ENCODE peak calls at places on chromosomes 1 and 21, in six cellular contexts. One of them, this sample, is unnamed.

GRCh38 chr1:17686258-17686657 is 68.9 kb upstream of the ACTL8 start:
- DNase-seq in right lobe of liver: no peak
- DNase-seq in neural progenitor cell: no peak
- DNase-seq in GM23248: no peak
- DNase-seq in adrenal gland: peak; percentile 41
- DNase-seq in right cardiac atrium: no peak
- DNase-seq in this sample: no peak

GRCh38 chr1:6891781-6892579 is 106.7 kb downstream of the CAMTA1 start:
- DNase-seq in right lobe of liver: no peak
- DNase-seq in neural progenitor cell: no peak
- DNase-seq in GM23248: peak; percentile 23
- DNase-seq in adrenal gland: no peak
- DNase-seq in right cardiac atrium: no peak
- DNase-seq in this sample: no peak

GRCh38 chr1:26826261-26827201 is at the start of gene ZDHHC18:
- DNase-seq in right lobe of liver: peak; percentile 79
- DNase-seq in neural progenitor cell: peak; percentile 89
- DNase-seq in GM23248: peak; percentile 85
- DNase-seq in adrenal gland: peak; percentile 72
- DNase-seq in right cardiac atrium: peak; percentile 90
- DNase-seq in this sample: peak; percentile 82

GRCh38 chr1:93681549-93682412 is at the start of gene BCAR3:
- DNase-seq in right lobe of liver: peak; percentile 79
- DNase-seq in neural progenitor cell: peak; percentile 86
- DNase-seq in GM23248: peak; percentile 87
- DNase-seq in adrenal gland: peak; percentile 78
- DNase-seq in right cardiac atrium: peak; percentile 93
- DNase-seq in this sample: no peak

GRCh38 chr21:39020751-39021474 is 162.3 kb downstream of the PSMG1 start:
- DNase-seq in right lobe of liver: peak; percentile 70
- DNase-seq in neural progenitor cell: no peak
- DNase-seq in GM23248: peak; percentile 84
- DNase-seq in adrenal gland: no peak
- DNase-seq in right cardiac atrium: peak; percentile 63
- DNase-seq in this sample: no peak

GRCh38 chr1:110328274-110328673 is 10.9 kb upstream of the RBM15 start:
- DNase-seq in right lobe of liver: no peak
- DNase-seq in neural progenitor cell: no peak
- DNase-seq in GM23248: no peak
- DNase-seq in adrenal gland: no peak
- DNase-seq in right cardiac atrium: no peak
- DNase-seq in this sample: no peak

GRCh38 chr1:94060720-94061119 is 60.2 kb downstream of the ABCA4 start:
- DNase-seq in right lobe of liver: no peak
- DNase-seq in neural progenitor cell: no peak
- DNase-seq in GM23248: no peak
- DNase-seq in adrenal gland: no peak
- DNase-seq in right cardiac atrium: no peak
- DNase-seq in this sample: no peak

GRCh38 chr21:40622531-40622930 is 224.4 kb downstream of the DSCAM start:
- DNase-seq in right lobe of liver: no peak
- DNase-seq in neural progenitor cell: no peak
- DNase-seq in GM23248: no peak
- DNase-seq in adrenal gland: no peak
- DNase-seq in right cardiac atrium: no peak
- DNase-seq in this sample: no peak

GRCh38 chr1:203359010-203359571 is 8.2 kb upstream of the FMOD start:
- DNase-seq in right lobe of liver: no peak
- DNase-seq in neural progenitor cell: no peak
- DNase-seq in GM23248: peak; percentile 42
- DNase-seq in adrenal gland: no peak
- DNase-seq in right cardiac atrium: no peak
- DNase-seq in this sample: no peak

GRCh38 chr1:56831874-56832693 is 12.9 kb upstream of the FYB2 start:
- DNase-seq in right lobe of liver: peak; percentile 57
- DNase-seq in neural progenitor cell: peak; percentile 76
- DNase-seq in GM23248: peak; percentile 97
- DNase-seq in adrenal gland: peak; percentile 58
- DNase-seq in right cardiac atrium: peak; percentile 80
- DNase-seq in this sample: peak; percentile 55

GRCh38 chr1:27575861-27576331 is 28.0 kb downstream of the AHDC1 start:
- DNase-seq in right lobe of liver: peak; percentile 66
- DNase-seq in neural progenitor cell: peak; percentile 83
- DNase-seq in GM23248: peak; percentile 63
- DNase-seq in adrenal gland: peak; percentile 82
- DNase-seq in right cardiac atrium: peak; percentile 92
- DNase-seq in this sample: no peak

GRCh38 chr1:3319874-3320245 is 134.6 kb upstream of the ARHGEF16 start:
- DNase-seq in right lobe of liver: no peak
- DNase-seq in neural progenitor cell: peak; percentile 70
- DNase-seq in GM23248: peak; percentile 60
- DNase-seq in adrenal gland: peak; percentile 32
- DNase-seq in right cardiac atrium: peak; percentile 35
- DNase-seq in this sample: peak; percentile 14

GRCh38 chr1:196407358-196408041 is 200.7 kb downstream of the KCNT2 start:
- DNase-seq in right lobe of liver: no peak
- DNase-seq in neural progenitor cell: peak; percentile 2
- DNase-seq in GM23248: peak; percentile 40
- DNase-seq in adrenal gland: no peak
- DNase-seq in right cardiac atrium: no peak
- DNase-seq in this sample: no peak

GRCh38 chr1:61076728-61077675 is 5.4 kb upstream of the NFIA start:
- DNase-seq in right lobe of liver: peak; percentile 87
- DNase-seq in neural progenitor cell: peak; percentile 96
- DNase-seq in GM23248: peak; percentile 85
- DNase-seq in adrenal gland: peak; percentile 89
- DNase-seq in right cardiac atrium: peak; percentile 95
- DNase-seq in this sample: peak; percentile 86

GRCh38 chr1:38097256-38097655 is 50.7 kb upstream of the POU3F1 start:
- DNase-seq in right lobe of liver: no peak
- DNase-seq in neural progenitor cell: no peak
- DNase-seq in GM23248: no peak
- DNase-seq in adrenal gland: no peak
- DNase-seq in right cardiac atrium: no peak
- DNase-seq in this sample: no peak

GRCh38 chr1:154155282-154155681 is 409 bp upstream of the NUP210L start:
- DNase-seq in right lobe of liver: no peak
- DNase-seq in neural progenitor cell: no peak
- DNase-seq in GM23248: peak; percentile 41
- DNase-seq in adrenal gland: no peak
- DNase-seq in right cardiac atrium: no peak
- DNase-seq in this sample: no peak

GRCh38 chr1:115976062-115976899 is at the start of gene SLC22A15:
- DNase-seq in right lobe of liver: peak; percentile 72
- DNase-seq in neural progenitor cell: peak; percentile 77
- DNase-seq in GM23248: peak; percentile 80
- DNase-seq in adrenal gland: peak; percentile 51
- DNase-seq in right cardiac atrium: peak; percentile 87
- DNase-seq in this sample: peak; percentile 22

GRCh38 chr1:6208723-6209660 is 3.1 kb downstream of the RNF207 start:
- DNase-seq in right lobe of liver: no peak
- DNase-seq in neural progenitor cell: peak; percentile 82
- DNase-seq in GM23248: peak; percentile 83
- DNase-seq in adrenal gland: peak; percentile 62
- DNase-seq in right cardiac atrium: peak; percentile 84
- DNase-seq in this sample: no peak

GRCh38 chr1:84031928-84032327 is 33.0 kb upstream of the TTLL7 start:
- DNase-seq in right lobe of liver: no peak
- DNase-seq in neural progenitor cell: no peak
- DNase-seq in GM23248: no peak
- DNase-seq in adrenal gland: no peak
- DNase-seq in right cardiac atrium: no peak
- DNase-seq in this sample: no peak

GRCh38 chr1:81921344-81921743 is 120.6 kb downstream of the ADGRL2 start:
- DNase-seq in right lobe of liver: no peak
- DNase-seq in neural progenitor cell: no peak
- DNase-seq in GM23248: no peak
- DNase-seq in adrenal gland: no peak
- DNase-seq in right cardiac atrium: no peak
- DNase-seq in this sample: no peak

GRCh38 chr1:81915937-81916336 is 115.2 kb downstream of the ADGRL2 start:
- DNase-seq in right lobe of liver: no peak
- DNase-seq in neural progenitor cell: no peak
- DNase-seq in GM23248: no peak
- DNase-seq in adrenal gland: no peak
- DNase-seq in right cardiac atrium: no peak
- DNase-seq in this sample: no peak

GRCh38 chr1:81921851-81922462 is 121.2 kb downstream of the ADGRL2 start:
- DNase-seq in right lobe of liver: no peak
- DNase-seq in neural progenitor cell: no peak
- DNase-seq in GM23248: peak; percentile 14
- DNase-seq in adrenal gland: no peak
- DNase-seq in right cardiac atrium: no peak
- DNase-seq in this sample: no peak

GRCh38 chr1:81922955-81923354 is 122.2 kb downstream of the ADGRL2 start:
- DNase-seq in right lobe of liver: no peak
- DNase-seq in neural progenitor cell: no peak
- DNase-seq in GM23248: no peak
- DNase-seq in adrenal gland: no peak
- DNase-seq in right cardiac atrium: no peak
- DNase-seq in this sample: no peak

DNA sequence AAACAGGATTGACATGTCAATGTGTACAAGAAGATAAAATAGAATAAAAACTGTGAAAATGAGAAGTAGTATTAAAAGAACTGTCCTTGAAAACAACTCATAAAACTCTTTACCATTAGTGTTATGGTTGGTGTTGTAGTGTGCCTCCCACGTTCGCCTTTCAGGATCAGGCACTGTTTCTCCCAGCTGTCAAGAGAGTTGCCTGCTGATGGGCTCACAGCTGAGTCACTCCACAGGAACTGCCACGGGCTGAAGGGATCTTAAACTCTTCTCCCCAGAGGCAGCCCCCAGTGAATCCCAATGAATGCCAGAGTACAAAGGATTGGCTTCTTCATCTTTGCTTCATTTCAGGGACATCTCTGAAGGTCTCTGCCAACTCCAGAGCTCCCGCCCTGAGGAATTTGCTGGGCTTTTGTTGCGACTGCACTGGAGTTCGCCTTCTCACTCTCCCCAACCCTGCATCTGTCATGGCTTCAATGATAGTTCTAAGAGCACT is 119.6 kb downstream of the ADGRL2 start:
- DNase-seq in right lobe of liver: no peak
- DNase-seq in neural progenitor cell: peak; percentile 80
- DNase-seq in GM23248: peak; percentile 62
- DNase-seq in adrenal gland: peak; percentile 33
- DNase-seq in right cardiac atrium: peak; percentile 49
- DNase-seq in this sample: no peak
- H3K4me3 ChIP-seq in right lobe of liver: no peak overlapping the region
- H3K4me3 ChIP-seq in neural progenitor cell: no peak overlapping the region
- H3K4me3 ChIP-seq in GM23248: peak overlapping the region; percentile 36
- H3K4me3 ChIP-seq in adrenal gland: peak overlapping the region; percentile 16
- H3K4me3 ChIP-seq in right cardiac atrium: peak overlapping the region; percentile 22
- H3K4me3 ChIP-seq in this sample: no peak overlapping the region

DNA sequence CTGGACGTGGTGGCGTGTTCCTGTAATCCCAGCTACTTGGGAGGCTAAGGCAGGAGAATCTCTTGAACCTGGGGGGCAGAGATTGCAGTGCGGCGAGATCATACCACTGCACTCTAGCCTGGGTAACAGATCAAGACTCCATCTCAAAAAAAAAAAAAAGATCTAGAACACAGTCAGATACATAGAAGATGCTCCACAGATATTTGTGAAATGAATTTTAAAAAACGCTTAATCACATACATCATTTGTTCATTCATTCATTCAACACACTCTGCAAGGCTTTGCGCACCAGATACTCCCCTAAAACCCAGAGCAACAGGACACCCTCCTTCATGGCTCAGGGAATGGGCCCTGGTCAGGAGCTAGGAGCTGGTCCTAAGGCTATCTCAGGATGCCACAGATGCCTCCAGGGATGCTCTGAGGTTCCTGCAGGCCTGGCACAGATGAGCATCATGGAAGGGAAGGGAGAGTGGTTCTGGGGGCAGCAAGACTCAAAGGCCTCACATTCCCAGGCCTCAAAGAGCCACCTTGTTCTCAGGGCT is 6.4 kb downstream of the HSPG2 start:
- DNase-seq in right lobe of liver: no peak
- DNase-seq in neural progenitor cell: no peak
- DNase-seq in GM23248: no peak
- DNase-seq in adrenal gland: no peak
- DNase-seq in right cardiac atrium: no peak
- DNase-seq in this sample: no peak
- H3K4me1 ChIP-seq in right lobe of liver: no peaks in the 10 kb centered on the region
- H3K4me1 ChIP-seq in neural progenitor cell: peaks cover 38% of the 10 kb centered on the region
- H3K4me1 ChIP-seq in GM23248: peaks cover 86% of the 10 kb centered on the region
- H3K4me1 ChIP-seq in adrenal gland: peaks cover 93% of the 10 kb centered on the region
- H3K4me1 ChIP-seq in right cardiac atrium: peaks cover 43% of the 10 kb centered on the region
- H3K4me1 ChIP-seq in this sample: no peaks in the 10 kb centered on the region

DNA sequence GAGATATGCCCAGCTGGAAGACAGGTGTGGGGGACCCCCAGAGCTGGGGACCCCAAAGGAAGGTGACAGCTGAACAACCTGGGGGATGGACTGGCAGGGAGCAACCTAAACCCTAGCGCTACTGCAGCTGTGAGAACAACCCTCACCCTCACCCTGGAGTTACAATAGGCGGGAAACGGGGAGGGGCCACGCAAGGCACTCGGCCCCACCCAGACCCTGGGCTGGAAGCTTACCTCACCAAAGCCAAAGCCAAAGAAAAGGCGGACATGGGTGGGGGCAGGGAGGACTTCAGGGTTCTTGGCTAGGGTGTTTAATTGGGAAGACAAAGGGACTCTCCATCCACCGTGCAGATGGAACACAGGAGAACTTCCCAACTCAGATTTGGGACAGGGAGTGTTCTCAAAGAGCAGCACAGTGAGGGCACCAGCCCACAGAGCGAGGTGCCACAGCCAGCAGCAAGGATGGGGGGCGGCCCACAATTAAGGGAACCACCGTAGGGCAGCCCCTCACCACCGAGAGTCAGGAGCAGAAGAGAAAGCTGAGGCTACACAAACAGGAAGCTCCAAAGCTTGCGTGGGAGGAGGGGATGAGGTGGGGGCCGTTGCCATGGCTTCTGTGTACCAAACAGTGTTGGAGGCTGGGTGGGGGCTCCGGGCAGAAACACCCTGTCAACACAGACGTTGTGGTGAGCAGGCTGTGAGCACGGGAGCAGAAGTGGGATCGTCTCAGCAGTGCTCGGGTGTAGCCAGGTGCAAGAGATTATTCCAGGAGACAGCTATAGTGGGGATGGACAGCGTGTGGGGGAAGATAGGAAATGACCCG is 1.9 kb downstream of the TAGLN2 start:
- DNase-seq in right lobe of liver: peak; percentile 84
- DNase-seq in neural progenitor cell: no peak
- DNase-seq in GM23248: peak; percentile 94
- DNase-seq in adrenal gland: peak; percentile 53
- DNase-seq in right cardiac atrium: peak; percentile 93
- DNase-seq in this sample: peak; percentile 95
- H3K27ac ChIP-seq in right lobe of liver: peak overlapping the region; percentile 84
- H3K27ac ChIP-seq in neural progenitor cell: no peak overlapping the region
- H3K27ac ChIP-seq in GM23248: peak overlapping the region; percentile 98
- H3K27ac ChIP-seq in adrenal gland: no peak overlapping the region
- H3K27ac ChIP-seq in right cardiac atrium: peak overlapping the region; percentile 94
- H3K27ac ChIP-seq in this sample: peak overlapping the region; percentile 98

GRCh38 chr1:204377800-204378608 is 18.3 kb upstream of the PLEKHA6 start:
- DNase-seq in right lobe of liver: peak; percentile 50
- DNase-seq in neural progenitor cell: peak; percentile 60
- DNase-seq in GM23248: peak; percentile 51
- DNase-seq in adrenal gland: no peak
- DNase-seq in right cardiac atrium: peak; percentile 65
- DNase-seq in this sample: peak; percentile 41
- H3K4me3 ChIP-seq in right lobe of liver: peak overlapping the region; percentile 60
- H3K4me3 ChIP-seq in neural progenitor cell: peak overlapping the region; percentile 44
- H3K4me3 ChIP-seq in GM23248: peak overlapping the region; percentile 72
- H3K4me3 ChIP-seq in adrenal gland: peak overlapping the region; percentile 56
- H3K4me3 ChIP-seq in right cardiac atrium: peak overlapping the region; percentile 49
- H3K4me3 ChIP-seq in this sample: peak overlapping the region; percentile 63

This sample was measured in CD4-positive, alpha-beta memory T cell.